ENCODE peak calls at places on chromosomes 16 and 17, in four cellular contexts. One of them, this sample, is unnamed.

GRCh38 chr17:2410951-2411350 is 10.1 kb upstream of the MNT start:
- DNase-seq in ovary: no peak
- DNase-seq in prostate gland: no peak
- DNase-seq in CD4-positive, alpha-beta T cell: no peak
- DNase-seq in this sample: no peak

GRCh38 chr16:68908000-68908313 is 64.6 kb downstream of the TANGO6 start:
- DNase-seq in CD4-positive, alpha-beta T cell: no peak
- DNase-seq in prostate gland: no peak
- DNase-seq in ovary: no peak
- DNase-seq in this sample: no peak

GRCh38 chr16:22189473-22190168 is 16.5 kb upstream of the EEF2K start:
- DNase-seq in prostate gland: peak; percentile 88
- DNase-seq in CD4-positive, alpha-beta T cell: peak; percentile 90
- DNase-seq in ovary: peak; percentile 81
- DNase-seq in this sample: no peak

GRCh38 chr17:43360739-43361498 is 37.9 kb upstream of the ARL4D start:
- DNase-seq in prostate gland: peak; percentile 90
- DNase-seq in CD4-positive, alpha-beta T cell: peak; percentile 84
- DNase-seq in ovary: peak; percentile 91
- DNase-seq in this sample: peak; percentile 70

GRCh38 chr16:47888142-47888541 is 267.7 kb downstream of the ABCC12 start:
- DNase-seq in CD4-positive, alpha-beta T cell: no peak
- DNase-seq in prostate gland: no peak
- DNase-seq in ovary: no peak
- DNase-seq in this sample: no peak

GRCh38 chr17:82007495-82008257 is 15.0 kb downstream of the CENPX start:
- DNase-seq in ovary: no peak
- DNase-seq in prostate gland: no peak
- DNase-seq in CD4-positive, alpha-beta T cell: no peak
- DNase-seq in this sample: no peak

GRCh38 chr16:69479806-69480205 is 55.4 kb downstream of the CYB5B start:
- DNase-seq in prostate gland: no peak
- DNase-seq in ovary: no peak
- DNase-seq in CD4-positive, alpha-beta T cell: no peak
- DNase-seq in this sample: no peak

GRCh38 chr17:66667491-66668030 is 167.4 kb upstream of the CACNG5 start:
- DNase-seq in CD4-positive, alpha-beta T cell: peak; percentile 18
- DNase-seq in prostate gland: no peak
- DNase-seq in ovary: no peak
- DNase-seq in this sample: no peak

GRCh38 chr17:79956853-79957252 is 78.8 kb downstream of the TBC1D16 start:
- DNase-seq in prostate gland: no peak
- DNase-seq in CD4-positive, alpha-beta T cell: no peak
- DNase-seq in ovary: peak; percentile 6
- DNase-seq in this sample: no peak

GRCh38 chr17:10149573-10150399 is 48.6 kb downstream of the GAS7 start:
- DNase-seq in CD4-positive, alpha-beta T cell: no peak
- DNase-seq in ovary: no peak
- DNase-seq in prostate gland: no peak
- DNase-seq in this sample: no peak

GRCh38 chr17:15780188-15780587 is 48.1 kb downstream of the TBC1D26 start:
- DNase-seq in CD4-positive, alpha-beta T cell: no peak
- DNase-seq in prostate gland: no peak
- DNase-seq in ovary: no peak
- DNase-seq in this sample: no peak

DNA sequence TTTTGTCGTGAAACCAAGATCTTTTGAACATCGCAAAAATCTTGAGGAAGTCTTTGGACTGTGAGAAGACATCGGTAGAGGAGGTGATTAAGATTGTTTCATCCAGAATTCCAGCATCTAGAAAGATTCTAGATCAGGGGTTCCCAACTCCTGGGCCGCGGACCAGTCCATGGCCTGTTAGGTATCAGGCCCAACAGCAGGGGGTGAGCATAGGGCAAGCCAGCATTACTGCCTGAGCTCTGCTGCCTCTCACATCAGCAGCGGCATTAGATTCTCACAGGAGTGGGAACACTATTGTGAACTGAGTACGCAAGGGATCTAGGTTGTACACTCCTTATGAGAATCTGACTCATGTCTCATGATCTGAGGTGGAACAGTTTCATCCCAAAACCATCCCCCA is 600.6 kb upstream of the CDH11 start:
- DNase-seq in prostate gland: no peak
- DNase-seq in CD4-positive, alpha-beta T cell: no peak
- DNase-seq in ovary: no peak
- DNase-seq in this sample: no peak
- TF ChIP-seq CTCF in prostate gland: no peak
- TF ChIP-seq CTCF in CD4-positive, alpha-beta T cell: no peak
- TF ChIP-seq CTCF in ovary: no peak
- TF ChIP-seq CTCF in this sample: no peak

DNA sequence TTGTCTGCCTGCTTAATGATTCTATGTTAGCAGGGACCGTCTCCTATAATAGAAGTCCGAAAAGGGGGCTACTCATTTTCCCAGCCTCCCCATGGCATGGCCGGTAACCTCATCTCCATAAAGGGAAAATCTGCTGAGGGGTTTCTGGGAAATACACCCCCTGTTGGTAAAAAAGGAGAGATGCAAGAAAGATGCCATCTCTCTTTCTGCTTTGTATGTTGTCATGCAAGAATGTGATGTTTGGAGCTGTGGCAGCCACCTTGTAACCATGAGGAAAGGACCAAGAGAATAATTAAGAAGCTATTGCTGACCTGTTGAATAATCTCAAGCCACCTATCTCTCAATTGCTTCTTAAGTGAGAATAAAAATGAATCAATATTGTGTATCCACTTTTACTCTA is 94.8 kb upstream of the XYLT1 start:
- DNase-seq in CD4-positive, alpha-beta T cell: no peak
- DNase-seq in prostate gland: no peak
- DNase-seq in ovary: no peak
- DNase-seq in this sample: no peak
- TF ChIP-seq CTCF in CD4-positive, alpha-beta T cell: no peak
- TF ChIP-seq CTCF in prostate gland: no peak
- TF ChIP-seq CTCF in ovary: no peak
- TF ChIP-seq CTCF in this sample: peak; percentile 51

GRCh38 chr17:57486416-57486815 is 230.1 kb downstream of the MSI2 start:
- DNase-seq in ovary: no peak
- DNase-seq in prostate gland: no peak
- DNase-seq in CD4-positive, alpha-beta T cell: no peak
- DNase-seq in this sample: no peak
- TF ChIP-seq CTCF in ovary: no peak
- TF ChIP-seq CTCF in prostate gland: no peak
- TF ChIP-seq CTCF in CD4-positive, alpha-beta T cell: no peak
- TF ChIP-seq CTCF in this sample: no peak

DNA sequence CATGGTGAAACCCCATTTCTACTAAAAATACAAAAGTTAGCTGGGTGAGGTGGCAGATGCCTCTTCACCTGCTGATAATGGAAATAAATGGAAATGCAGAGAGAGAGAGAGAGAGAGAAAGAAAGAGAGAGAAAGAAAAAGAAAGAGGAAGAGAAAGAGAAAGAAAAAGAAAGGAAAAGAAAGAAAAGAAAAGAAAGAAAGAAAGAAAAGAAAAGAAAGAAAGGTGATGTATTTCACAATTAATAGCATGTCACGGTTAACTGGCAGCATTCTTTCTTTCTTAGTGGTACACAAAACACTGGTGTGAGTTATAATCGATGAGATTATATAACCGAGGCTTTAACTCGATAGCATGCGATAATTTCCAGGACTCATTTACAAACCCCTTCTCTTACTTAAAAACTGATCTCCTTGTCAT is 3.2 kb downstream of the ACOX1 start:
- DNase-seq in prostate gland: no peak
- DNase-seq in ovary: no peak
- DNase-seq in CD4-positive, alpha-beta T cell: no peak
- DNase-seq in this sample: no peak
- TF ChIP-seq CTCF in prostate gland: no peak
- TF ChIP-seq CTCF in ovary: no peak
- TF ChIP-seq CTCF in CD4-positive, alpha-beta T cell: no peak
- TF ChIP-seq CTCF in this sample: no peak

GRCh38 chr16:73743665-73744496 is 552.7 kb upstream of the PSMD7 start:
- DNase-seq in ovary: no peak
- DNase-seq in prostate gland: no peak
- DNase-seq in CD4-positive, alpha-beta T cell: no peak
- DNase-seq in this sample: no peak
- TF ChIP-seq CTCF in ovary: no peak
- TF ChIP-seq CTCF in prostate gland: peak; percentile 8
- TF ChIP-seq CTCF in CD4-positive, alpha-beta T cell: no peak
- TF ChIP-seq CTCF in this sample: no peak